ENCODE peak calls at places on chromosome 11, in eight cellular contexts. One of them, this sample, is unnamed. For H3K9me3, the result is how much of the 10 kb centered on the place peaks cover.

GRCh38 chr11:38952698-38953097 is 2354.7 kb upstream of the RAG2 start:
- DNase-seq in CD4-positive, alpha-beta T cell: no peak
- DNase-seq in CD4-positive, alpha-beta memory T cell: no peak
- DNase-seq in lung: no peak
- DNase-seq in aorta: no peak
- DNase-seq in A549: no peak
- DNase-seq in MM.1S: no peak
- DNase-seq in HAP-1: no peak
- DNase-seq in this sample: peak

GRCh38 chr11:125924384-125925007 is 20.2 kb downstream of the DDX25 start:
- DNase-seq in aorta: no peak
- DNase-seq in CD4-positive, alpha-beta memory T cell: no peak
- DNase-seq in MM.1S: no peak
- DNase-seq in A549: no peak
- DNase-seq in CD4-positive, alpha-beta T cell: no peak
- DNase-seq in HAP-1: no peak
- DNase-seq in lung: no peak
- DNase-seq in this sample: no peak

GRCh38 chr11:125263268-125263790 is 98.8 kb downstream of the PKNOX2 start:
- DNase-seq in A549: no peak
- DNase-seq in aorta: peak
- DNase-seq in lung: peak
- DNase-seq in CD4-positive, alpha-beta memory T cell: no peak
- DNase-seq in MM.1S: no peak
- DNase-seq in CD4-positive, alpha-beta T cell: no peak
- DNase-seq in HAP-1: peak
- DNase-seq in this sample: no peak

GRCh38 chr11:10694481-10695239 is 1.1 kb upstream of the IRAG1 start:
- DNase-seq in CD4-positive, alpha-beta T cell: no peak
- DNase-seq in HAP-1: no peak
- DNase-seq in aorta: no peak
- DNase-seq in MM.1S: no peak
- DNase-seq in A549: no peak
- DNase-seq in CD4-positive, alpha-beta memory T cell: no peak
- DNase-seq in lung: no peak
- DNase-seq in this sample: no peak

GRCh38 chr11:14974021-14974698 is 2.0 kb upstream of the CALCA start:
- DNase-seq in aorta: peak
- DNase-seq in lung: no peak
- DNase-seq in CD4-positive, alpha-beta memory T cell: peak
- DNase-seq in HAP-1: no peak
- DNase-seq in A549: no peak
- DNase-seq in CD4-positive, alpha-beta T cell: peak
- DNase-seq in MM.1S: no peak
- DNase-seq in this sample: no peak

GRCh38 chr11:42996742-42997307 is 315.0 kb upstream of the API5 start:
- DNase-seq in lung: no peak
- DNase-seq in CD4-positive, alpha-beta memory T cell: no peak
- DNase-seq in A549: no peak
- DNase-seq in HAP-1: no peak
- DNase-seq in MM.1S: no peak
- DNase-seq in CD4-positive, alpha-beta T cell: no peak
- DNase-seq in aorta: no peak
- DNase-seq in this sample: no peak

GRCh38 chr11:119109843-119110242 is 2.7 kb downstream of the C2CD2L start:
- DNase-seq in CD4-positive, alpha-beta memory T cell: no peak
- DNase-seq in lung: no peak
- DNase-seq in HAP-1: no peak
- DNase-seq in MM.1S: no peak
- DNase-seq in CD4-positive, alpha-beta T cell: no peak
- DNase-seq in aorta: no peak
- DNase-seq in A549: no peak
- DNase-seq in this sample: no peak

GRCh38 chr11:92384807-92385206 is 160.2 kb downstream of the FAT3 start:
- DNase-seq in MM.1S: no peak
- DNase-seq in aorta: no peak
- DNase-seq in CD4-positive, alpha-beta memory T cell: no peak
- DNase-seq in A549: no peak
- DNase-seq in lung: no peak
- DNase-seq in CD4-positive, alpha-beta T cell: no peak
- DNase-seq in HAP-1: no peak
- DNase-seq in this sample: no peak

GRCh38 chr11:121328967-121329653 is 36.5 kb downstream of the SC5D start:
- DNase-seq in MM.1S: no peak
- DNase-seq in CD4-positive, alpha-beta memory T cell: peak
- DNase-seq in lung: no peak
- DNase-seq in A549: no peak
- DNase-seq in HAP-1: no peak
- DNase-seq in aorta: no peak
- DNase-seq in CD4-positive, alpha-beta T cell: no peak
- DNase-seq in this sample: no peak

GRCh38 chr11:101169944-101170343 is 40.3 kb upstream of the PGR start:
- DNase-seq in A549: no peak
- DNase-seq in CD4-positive, alpha-beta T cell: no peak
- DNase-seq in HAP-1: no peak
- DNase-seq in CD4-positive, alpha-beta memory T cell: no peak
- DNase-seq in aorta: no peak
- DNase-seq in lung: no peak
- DNase-seq in MM.1S: no peak
- DNase-seq in this sample: no peak

DNA sequence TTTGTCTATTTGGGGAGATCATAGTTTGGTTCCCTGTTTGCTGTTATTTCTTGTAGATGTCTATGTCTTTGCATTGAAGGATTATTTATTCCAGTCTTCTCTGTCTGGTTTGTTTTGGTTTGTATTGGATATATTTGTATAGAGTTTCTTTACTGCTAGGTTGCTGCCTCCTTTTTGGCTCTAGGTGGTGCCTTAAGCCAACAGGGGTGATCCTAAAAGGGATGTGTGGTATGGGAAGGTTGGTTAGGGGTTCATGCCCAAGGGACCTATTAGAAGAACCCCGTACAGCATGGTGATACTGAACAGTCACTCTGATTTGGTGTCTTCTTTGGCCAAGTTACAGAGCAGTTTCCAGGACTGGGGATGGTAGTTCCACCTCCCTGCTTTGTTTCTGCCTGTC is 36.4 kb upstream of the PGR start:
- DNase-seq in HAP-1: no peak
- DNase-seq in A549: no peak
- DNase-seq in lung: no peak
- DNase-seq in CD4-positive, alpha-beta T cell: no peak
- DNase-seq in MM.1S: no peak
- DNase-seq in CD4-positive, alpha-beta memory T cell: no peak
- DNase-seq in aorta: no peak
- DNase-seq in this sample: no peak
- H3K9me3 ChIP-seq in HAP-1: under half
- H3K9me3 ChIP-seq in A549: under half
- H3K9me3 ChIP-seq in lung: under half
- H3K9me3 ChIP-seq in CD4-positive, alpha-beta T cell: under half
- H3K9me3 ChIP-seq in MM.1S: under half
- H3K9me3 ChIP-seq in CD4-positive, alpha-beta memory T cell: under half
- H3K9me3 ChIP-seq in aorta: under half
- H3K9me3 ChIP-seq in this sample: under half

GRCh38 chr11:1251236-1251770 is 28.4 kb downstream of the MUC5B start:
- DNase-seq in CD4-positive, alpha-beta memory T cell: no peak
- DNase-seq in aorta: no peak
- DNase-seq in MM.1S: no peak
- DNase-seq in A549: no peak
- DNase-seq in HAP-1: no peak
- DNase-seq in lung: no peak
- DNase-seq in CD4-positive, alpha-beta T cell: no peak
- DNase-seq in this sample: no peak
- H3K9me3 ChIP-seq in CD4-positive, alpha-beta memory T cell: under half
- H3K9me3 ChIP-seq in aorta: under half
- H3K9me3 ChIP-seq in MM.1S: under half
- H3K9me3 ChIP-seq in A549: under half
- H3K9me3 ChIP-seq in HAP-1: under half
- H3K9me3 ChIP-seq in lung: under half
- H3K9me3 ChIP-seq in CD4-positive, alpha-beta T cell: under half
- H3K9me3 ChIP-seq in this sample: under half

DNA sequence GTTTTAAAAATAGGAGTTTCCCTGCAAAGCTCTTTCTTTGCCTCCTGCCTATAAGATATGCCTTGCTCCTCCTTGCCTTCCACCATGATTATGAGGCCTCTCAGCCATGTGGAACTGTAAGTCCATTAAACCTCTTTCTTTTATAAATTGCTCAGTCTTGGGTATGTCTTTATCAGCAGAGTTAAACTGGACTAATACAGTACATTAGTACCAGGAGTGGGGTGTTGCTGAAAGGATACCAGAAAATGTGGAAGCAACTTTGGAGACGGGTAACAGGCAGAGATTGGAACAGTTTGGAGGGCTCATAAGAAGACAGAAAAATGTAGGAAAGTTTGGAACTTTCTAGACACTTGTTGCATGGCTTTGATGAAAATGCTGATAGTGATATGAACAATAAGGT is 709.9 kb downstream of the LUZP2 start:
- DNase-seq in A549: no peak
- DNase-seq in CD4-positive, alpha-beta memory T cell: no peak
- DNase-seq in CD4-positive, alpha-beta T cell: no peak
- DNase-seq in HAP-1: no peak
- DNase-seq in MM.1S: no peak
- DNase-seq in lung: no peak
- DNase-seq in aorta: no peak
- DNase-seq in this sample: no peak
- H3K9me3 ChIP-seq in A549: under half
- H3K9me3 ChIP-seq in CD4-positive, alpha-beta memory T cell: under half
- H3K9me3 ChIP-seq in CD4-positive, alpha-beta T cell: under half
- H3K9me3 ChIP-seq in HAP-1: under half
- H3K9me3 ChIP-seq in MM.1S: under half
- H3K9me3 ChIP-seq in lung: under half
- H3K9me3 ChIP-seq in aorta: under half
- H3K9me3 ChIP-seq in this sample: under half

GRCh38 chr11:70747889-70748288 is 349.6 kb downstream of the CTTN start:
- DNase-seq in CD4-positive, alpha-beta T cell: no peak
- DNase-seq in MM.1S: no peak
- DNase-seq in lung: no peak
- DNase-seq in A549: no peak
- DNase-seq in CD4-positive, alpha-beta memory T cell: no peak
- DNase-seq in aorta: no peak
- DNase-seq in HAP-1: no peak
- DNase-seq in this sample: no peak
- H3K9me3 ChIP-seq in CD4-positive, alpha-beta T cell: under half
- H3K9me3 ChIP-seq in MM.1S: under half
- H3K9me3 ChIP-seq in lung: under half
- H3K9me3 ChIP-seq in A549: under half
- H3K9me3 ChIP-seq in CD4-positive, alpha-beta memory T cell: under half
- H3K9me3 ChIP-seq in aorta: under half
- H3K9me3 ChIP-seq in HAP-1: under half
- H3K9me3 ChIP-seq in this sample: under half

DNA sequence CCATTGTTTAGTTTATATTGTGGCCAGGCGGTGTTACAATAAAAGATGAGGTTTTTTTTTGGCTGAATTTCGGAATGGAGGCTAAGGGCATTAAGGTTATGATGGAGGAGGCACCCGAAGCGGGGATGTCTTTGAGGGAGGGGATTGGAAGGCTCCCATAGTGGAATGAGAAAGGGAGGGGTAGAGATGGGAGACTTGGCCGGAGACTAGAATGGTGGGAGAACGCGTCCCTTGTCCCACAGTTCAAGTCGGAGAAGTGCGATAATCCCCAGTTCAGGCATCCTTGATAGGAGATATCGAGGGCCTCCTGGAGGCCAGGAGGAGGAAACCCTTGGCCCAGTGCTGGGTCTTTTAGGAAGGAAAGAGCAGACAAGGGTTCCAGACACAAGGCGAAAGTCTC is 21.6 kb downstream of the ZNF195 start:
- DNase-seq in aorta: no peak
- DNase-seq in MM.1S: no peak
- DNase-seq in CD4-positive, alpha-beta T cell: no peak
- DNase-seq in A549: no peak
- DNase-seq in CD4-positive, alpha-beta memory T cell: no peak
- DNase-seq in lung: no peak
- DNase-seq in HAP-1: no peak
- DNase-seq in this sample: no peak
- H3K9me3 ChIP-seq in aorta: under half
- H3K9me3 ChIP-seq in MM.1S: under half
- H3K9me3 ChIP-seq in CD4-positive, alpha-beta T cell: half or more
- H3K9me3 ChIP-seq in A549: half or more
- H3K9me3 ChIP-seq in CD4-positive, alpha-beta memory T cell: half or more
- H3K9me3 ChIP-seq in lung: under half
- H3K9me3 ChIP-seq in HAP-1: under half
- H3K9me3 ChIP-seq in this sample: under half

GRCh38 chr11:67522338-67522737 is 908 bp downstream of the CABP2 start:
- DNase-seq in A549: no peak
- DNase-seq in CD4-positive, alpha-beta memory T cell: no peak
- DNase-seq in lung: no peak
- DNase-seq in aorta: no peak
- DNase-seq in HAP-1: no peak
- DNase-seq in MM.1S: no peak
- DNase-seq in CD4-positive, alpha-beta T cell: no peak
- DNase-seq in this sample: no peak
- H3K9me3 ChIP-seq in A549: under half
- H3K9me3 ChIP-seq in CD4-positive, alpha-beta memory T cell: under half
- H3K9me3 ChIP-seq in lung: under half
- H3K9me3 ChIP-seq in aorta: under half
- H3K9me3 ChIP-seq in HAP-1: under half
- H3K9me3 ChIP-seq in MM.1S: under half
- H3K9me3 ChIP-seq in CD4-positive, alpha-beta T cell: under half
- H3K9me3 ChIP-seq in this sample: under half

DNA sequence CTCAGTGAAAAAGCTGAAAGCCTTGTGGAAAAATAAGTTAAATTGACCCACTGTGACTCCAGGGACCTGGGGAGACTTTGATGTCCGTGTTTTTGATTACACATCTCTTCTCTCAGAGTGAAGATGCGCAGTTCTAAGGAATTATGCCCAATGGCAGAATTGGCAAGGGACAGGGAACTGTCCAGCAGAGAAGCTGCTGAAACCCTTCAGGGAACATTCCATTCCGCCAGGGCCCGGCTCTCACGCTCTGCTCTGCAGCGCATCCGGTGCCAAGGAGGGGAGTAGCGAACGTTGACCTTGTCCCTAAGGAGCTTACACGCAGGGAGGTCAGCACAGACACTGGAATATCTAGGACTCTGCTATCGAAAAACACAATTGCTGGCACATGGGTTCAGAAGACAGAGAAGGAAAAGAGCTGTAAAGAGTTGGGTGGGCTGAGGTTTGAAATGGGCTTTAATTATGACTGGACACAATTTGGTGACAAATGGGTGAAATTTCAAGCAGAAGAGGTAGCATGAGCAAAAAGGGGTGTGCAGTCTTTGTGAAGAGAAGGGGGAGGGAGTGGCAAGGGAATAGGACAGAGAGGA is 64.5 kb upstream of the B3GAT1 start:
- DNase-seq in A549: no peak
- DNase-seq in lung: no peak
- DNase-seq in CD4-positive, alpha-beta memory T cell: no peak
- DNase-seq in aorta: no peak
- DNase-seq in HAP-1: no peak
- DNase-seq in CD4-positive, alpha-beta T cell: no peak
- DNase-seq in MM.1S: no peak
- DNase-seq in this sample: no peak
- H3K9me3 ChIP-seq in A549: under half
- H3K9me3 ChIP-seq in lung: under half
- H3K9me3 ChIP-seq in CD4-positive, alpha-beta memory T cell: under half
- H3K9me3 ChIP-seq in aorta: under half
- H3K9me3 ChIP-seq in HAP-1: under half
- H3K9me3 ChIP-seq in CD4-positive, alpha-beta T cell: under half
- H3K9me3 ChIP-seq in MM.1S: under half
- H3K9me3 ChIP-seq in this sample: under half

This sample was measured in BE2C.